ENCODE peak calls at places on chromosomes 4 and X, in eight cellular contexts. G, W, L, I, K, H, P and D are unnamed samples.

GRCh38 chr4:98470366-98470765 is 188.0 kb downstream of the TSPAN5 start:
- DNase-seq in G (no peak), W (no peak), L (no peak), I (no peak), K (no peak), H (no peak), P (no peak), D (no peak)

GRCh38 chr4:142452132-142452855 is 393.8 kb downstream of the INPP4B start:
- DNase-seq in G (no peak), W (no peak), L (no peak), I (no peak), K (no peak), H (no peak), P (no peak), D (peak; percentile 22)

GRCh38 chr4:24594887-24595286 is 10.5 kb upstream of the DHX15 start:
- DNase-seq in G (no peak), W (no peak), L (peak; percentile 40), I (no peak), K (no peak), H (no peak), P (no peak), D (peak; percentile 76)

GRCh38 chr4:147842573-147842972 is 110.7 kb downstream of the ARHGAP10 start:
- DNase-seq in G (no peak), W (no peak), L (no peak), I (no peak), K (no peak), H (no peak), P (no peak), D (no peak)

GRCh38 chr4:677431-678293 is 3.3 kb downstream of the MYL5 start:
- DNase-seq in G (no peak), W (no peak), L (no peak), I (no peak), K (no peak), H (no peak), P (no peak), D (no peak)

GRCh38 chr4:616911-617643 is 8.3 kb upstream of the PDE6B start:
- DNase-seq in G (no peak), W (no peak), L (no peak), I (no peak), K (no peak), H (no peak), P (no peak), D (no peak)

GRCh38 chrX:8868070-8868795 is 67.0 kb upstream of the FAM9A start:
- DNase-seq in G (no peak), W (peak; percentile 8), L (no peak), I (no peak), K (no peak), H (no peak), P (no peak), D (peak; percentile 4)

GRCh38 chr4:169236901-169237626 is 33.7 kb downstream of the SH3RF1 start:
- DNase-seq in G (no peak), W (no peak), L (no peak), I (no peak), K (no peak), H (no peak), P (no peak), D (peak; percentile 50)

GRCh38 chrX:137151403-137151802 is 117.6 kb upstream of the GPR101 start:
- DNase-seq in G (no peak), W (no peak), L (no peak), I (no peak), K (no peak), H (no peak), P (no peak), D (no peak)

GRCh38 chr4:53601251-53601764 is 10.0 kb upstream of the LNX1 start:
- DNase-seq in G (peak; percentile 59), W (no peak), L (no peak), I (peak; percentile 22), K (no peak), H (peak; percentile 66), P (peak; percentile 62), D (no peak)

GRCh38 chr4:152516156-152516555 is 19.7 kb downstream of the FBXW7 start:
- DNase-seq in G (no peak), W (no peak), L (no peak), I (no peak), K (no peak), H (no peak), P (no peak), D (peak; percentile 16)

GRCh38 chr4:102620697-102621497 is 119.7 kb downstream of the NFKB1 start:
- DNase-seq in G (peak; percentile 54), W (peak; percentile 63), L (peak; percentile 48), I (peak; percentile 55), K (no peak), H (peak; percentile 35), P (peak; percentile 41), D (peak; percentile 93)